ENCODE peak calls at places on chromosomes 2 and 18, in eight cellular contexts. V is heart left ventricle, H is heart right ventricle, L is osteocyte, O is A549, U is foreskin fibroblast, Q is bronchial epithelial cell, X is WERI-Rb-1. E is an unnamed sample.
A peak's percentile ranks its signal among the peaks of the same experiment; 100 is the strongest.

GRCh38 chr2:234241656-234242445 is 191.3 kb downstream of the SPP2 start:
- DNase-seq in V (no peak), H (no peak), L (no peak), O (peak; percentile 48), U (peak; percentile 89), Q (peak; percentile 94), X (no peak), E (peak; percentile 84)

GRCh38 chr2:235746257-235746934 is 252.6 kb downstream of the AGAP1 start:
- DNase-seq in V (no peak), H (peak; percentile 64), L (no peak), O (peak; percentile 76), U (peak; percentile 89), Q (peak; percentile 73), X (peak; percentile 23), E (peak; percentile 90)

GRCh38 chr2:150697596-150697995 is 210.1 kb upstream of the RND3 start:
- DNase-seq in V (no peak), H (no peak), L (no peak), O (no peak), U (peak; percentile 29), Q (no peak), X (no peak), E (no peak)

GRCh38 chr2:225379861-225380260 is 19.6 kb upstream of the NYAP2 start:
- DNase-seq in V (no peak), H (no peak), L (no peak), O (no peak), U (no peak), Q (no peak), X (no peak), E (no peak)

GRCh38 chr2:239804161-239805042 is 220.7 kb downstream of the NDUFA10 start:
- DNase-seq in V (no peak), H (no peak), L (peak; percentile 79), O (no peak), U (no peak), Q (no peak), X (peak; percentile 3), E (no peak)

GRCh38 chr18:22543764-22544163 is 126.0 kb upstream of the CTAGE1 start:
- DNase-seq in V (no peak), H (no peak), L (no peak), O (no peak), U (no peak), Q (peak; percentile 32), X (no peak), E (peak; percentile 76)

GRCh38 chr2:30978044-30978443 is 160.2 kb downstream of the GALNT14 start:
- DNase-seq in V (no peak), H (no peak), L (no peak), O (no peak), U (no peak), Q (no peak), X (no peak), E (no peak)

GRCh38 chr2:42618972-42619371 is 50.5 kb downstream of the MTA3 start:
- DNase-seq in V (no peak), H (no peak), L (no peak), O (no peak), U (peak; percentile 60), Q (peak; percentile 63), X (no peak), E (peak; percentile 47)

GRCh38 chr18:23225518-23225917 is 90.2 kb downstream of the CABLES1 start:
- DNase-seq in V (no peak), H (no peak), L (no peak), O (no peak), U (peak; percentile 94), Q (no peak), X (no peak), E (peak; percentile 25)

GRCh38 chr2:53353372-53354111 is 414.1 kb upstream of the CHAC2 start:
- DNase-seq in V (no peak), H (no peak), L (no peak), O (no peak), U (peak; percentile 1), Q (peak; percentile 53), X (peak; percentile 32), E (peak; percentile 87)

GRCh38 chr2:77999376-77999775 is 477.2 kb upstream of the LRRTM4 start:
- DNase-seq in V (no peak), H (no peak), L (no peak), O (no peak), U (no peak), Q (no peak), X (no peak), E (no peak)

GRCh38 chr2:195573314-195573713 is 83.7 kb upstream of the SLC39A10 start:
- DNase-seq in V (no peak), H (no peak), L (no peak), O (no peak), U (no peak), Q (no peak), X (no peak), E (no peak)

GRCh38 chr2:68218343-68218901 is 33.9 kb downstream of the PPP3R1 start:
- DNase-seq in V (no peak), H (no peak), L (no peak), O (no peak), U (no peak), Q (no peak), X (no peak), E (no peak)

DNA sequence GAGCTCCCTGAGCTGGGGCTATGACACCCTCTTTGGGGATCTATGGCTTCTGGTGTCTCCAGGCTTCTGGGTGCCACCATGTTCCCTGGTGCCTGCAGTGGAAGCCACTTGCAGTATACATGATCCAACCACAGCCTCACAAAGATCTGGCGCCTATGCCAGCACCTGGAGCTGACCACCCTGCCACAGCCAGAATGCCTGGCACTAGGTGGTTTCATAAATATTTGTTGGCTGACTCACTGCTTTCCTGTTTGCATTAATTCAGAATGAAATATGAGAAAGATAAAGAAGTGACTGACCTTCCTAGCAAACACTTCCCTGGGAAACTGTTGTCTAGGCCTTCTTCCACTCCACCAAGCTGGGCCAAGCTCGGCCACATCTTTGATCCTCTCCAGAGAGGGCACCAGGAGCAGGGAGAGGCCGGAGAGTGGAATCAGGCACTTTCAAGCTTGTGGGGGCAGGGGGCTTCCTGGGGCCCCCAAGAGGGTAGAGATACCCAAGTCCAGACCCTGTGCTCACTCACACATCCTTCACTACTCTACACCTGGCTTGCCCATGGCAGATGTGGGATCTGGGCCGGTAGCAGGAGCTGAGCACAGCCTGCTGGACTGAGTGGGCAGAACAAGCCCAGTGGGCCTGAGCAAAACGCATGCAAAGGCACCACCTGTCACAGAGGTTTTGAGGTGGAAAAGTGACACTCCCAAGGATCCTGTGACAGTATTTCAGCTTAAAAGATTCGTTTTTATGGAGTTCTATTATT is 565.7 kb downstream of the SLC4A3 start:
- DNase-seq in V (no peak), H (no peak), L (no peak), O (no peak), U (peak; percentile 26), Q (peak; percentile 75), X (no peak), E (peak; percentile 83)
- TF ChIP-seq CTCF in V (no peak), H (no peak), L (no peak), O (no peak), U (no peak), Q (no peak), X (no peak), E (no peak)

DNA sequence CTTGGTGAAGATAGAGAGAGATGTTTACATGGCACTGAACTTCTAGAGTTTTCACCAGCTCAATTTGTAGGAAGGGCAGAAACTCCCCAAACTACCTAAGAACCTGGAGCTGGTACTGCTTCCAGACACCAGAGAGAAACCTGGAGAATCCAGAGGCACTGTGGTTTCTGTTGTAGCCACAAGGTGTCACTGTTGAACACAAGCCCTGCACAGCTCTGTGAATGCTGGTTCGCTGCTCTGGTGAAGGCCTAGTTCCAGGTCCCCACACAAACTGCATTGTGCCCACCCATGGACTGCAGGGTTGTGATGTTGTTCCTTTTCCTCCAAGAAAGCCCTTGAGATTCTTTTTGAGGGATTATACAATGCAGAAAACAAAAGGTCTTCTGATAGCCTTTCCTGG is 150.5 kb upstream of the HS6ST1 start:
- DNase-seq in V (no peak), H (no peak), L (peak; percentile 56), O (no peak), U (no peak), Q (no peak), X (peak; percentile 27), E (no peak)
- TF ChIP-seq CTCF in V (peak; percentile 19), H (peak; percentile 29), L (peak; percentile 40), O (no peak), U (peak; percentile 17), Q (peak; percentile 47), X (peak; percentile 86), E (peak; percentile 15)

DNA sequence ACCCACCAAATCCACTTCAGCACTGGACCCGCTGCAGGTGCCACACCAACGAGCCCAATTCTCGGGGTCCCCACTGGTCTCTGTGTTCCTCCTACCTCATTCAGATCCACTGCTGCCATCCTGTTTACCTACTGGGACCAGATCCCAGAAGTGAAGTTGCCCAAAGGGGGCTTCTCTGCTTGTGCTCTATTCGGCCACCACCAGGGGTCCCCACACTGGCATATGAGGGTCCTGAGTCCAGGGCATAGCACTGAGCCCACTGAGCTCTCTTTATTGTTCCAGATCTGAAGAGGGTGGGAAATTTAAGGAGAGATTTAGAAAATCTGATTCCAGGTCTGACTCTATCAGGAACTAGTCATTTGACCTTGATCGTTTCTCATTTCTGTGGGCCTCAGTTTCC is 2.4 kb downstream of the GPR45 start:
- DNase-seq in V (no peak), H (no peak), L (no peak), O (no peak), U (no peak), Q (no peak), X (peak; percentile 31), E (no peak)
- TF ChIP-seq CTCF in V (no peak), H (peak; percentile 12), L (peak; percentile 34), O (no peak), U (peak; percentile 16), Q (no peak), X (peak; percentile 64), E (no peak)

GRCh38 chr2:36530983-36531354 is 67.0 kb downstream of the FEZ2 start:
- DNase-seq in V (no peak), H (peak; percentile 60), L (no peak), O (no peak), U (no peak), Q (no peak), X (no peak), E (no peak)
- TF ChIP-seq CTCF in V (peak; percentile 22), H (peak; percentile 46), L (peak; percentile 37), O (no peak), U (no peak), Q (no peak), X (no peak), E (no peak)

GRCh38 chr2:18849841-18850578 is 260.6 kb upstream of the NT5C1B start:
- DNase-seq in V (no peak), H (no peak), L (no peak), O (no peak), U (peak; percentile 36), Q (no peak), X (no peak), E (no peak)

GRCh38 chr2:18856766-18857165 is 267.4 kb upstream of the NT5C1B start:
- DNase-seq in V (no peak), H (no peak), L (no peak), O (no peak), U (peak; percentile 42), Q (no peak), X (no peak), E (no peak)

GRCh38 chr2:18860179-18860578 is 270.8 kb upstream of the NT5C1B start:
- DNase-seq in V (no peak), H (no peak), L (no peak), O (no peak), U (no peak), Q (no peak), X (no peak), E (no peak)

GRCh38 chr2:18855027-18855426 is 265.7 kb upstream of the NT5C1B start:
- DNase-seq in V (no peak), H (no peak), L (no peak), O (peak; percentile 9), U (peak; percentile 32), Q (peak; percentile 22), X (no peak), E (peak; percentile 32)
- TF ChIP-seq CTCF in V (peak; percentile 7), H (no peak), L (peak; percentile 37), O (peak; percentile 30), U (peak; percentile 28), Q (peak; percentile 44), X (peak; percentile 51), E (peak; percentile 35)

GRCh38 chr18:45839415-45840395 is 14.2 kb downstream of the SIGLEC15 start:
- DNase-seq in V (no peak), H (no peak), L (no peak), O (no peak), U (peak; percentile 91), Q (peak; percentile 71), X (peak; percentile 59), E (peak; percentile 71)
- TF ChIP-seq CTCF in V (peak; percentile 59), H (peak; percentile 70), L (peak; percentile 63), O (peak; percentile 44), U (peak; percentile 79), Q (peak; percentile 83), X (peak; percentile 67), E (peak; percentile 48)